ENCODE peak calls at places on chromosome 20, in seven cellular contexts. V is thoracic aorta; I is H9; B is esophagus squamous epithelium; Y is effector memory CD4-positive, alpha-beta T cell; T is tibial nerve; C is GM12878. L is an unnamed sample. For H3K4me1, the result is how much of the 10 kb centered on the place peaks cover.

GRCh38 chr20:57399587-57400261 is 8.5 kb downstream of the RBM38 start:
- DNase-seq in V (no peak), I (no peak), B (no peak), Y (peak), T (no peak), C (peak), L (no peak)

GRCh38 chr20:21395039-21395665 is 2.2 kb downstream of the NKX2-4 start:
- DNase-seq in V (no peak), I (no peak), B (no peak), Y (no peak), T (no peak), C (no peak), L (no peak)

GRCh38 chr20:39850821-39851330 is 838.2 kb downstream of the MAFB start:
- DNase-seq in V (no peak), I (no peak), B (no peak), Y (no peak), T (no peak), C (no peak), L (no peak)

GRCh38 chr20:41537865-41538264 is 80.3 kb downstream of the CHD6 start:
- DNase-seq in V (no peak), I (no peak), B (no peak), Y (no peak), T (no peak), C (no peak), L (no peak)

GRCh38 chr20:32888636-32889035 is 29.9 kb downstream of the EFCAB8 start:
- DNase-seq in V (no peak), I (no peak), B (no peak), Y (no peak), T (no peak), C (no peak), L (no peak)

GRCh38 chr20:51446656-51447055 is 95.9 kb downstream of the NFATC2 start:
- DNase-seq in V (no peak), I (no peak), B (no peak), Y (no peak), T (no peak), C (no peak), L (no peak)

GRCh38 chr20:1383621-1384404 is 9.0 kb downstream of the FKBP1A start:
- DNase-seq in V (no peak), I (no peak), B (no peak), Y (no peak), T (no peak), C (no peak), L (no peak)

GRCh38 chr20:34861386-34862084 is 11.1 kb downstream of the GGT7 start:
- DNase-seq in V (no peak), I (no peak), B (no peak), Y (no peak), T (peak), C (no peak), L (peak)

GRCh38 chr20:59620860-59621485 is 16.6 kb downstream of the PHACTR3 start:
- DNase-seq in V (no peak), I (no peak), B (no peak), Y (no peak), T (no peak), C (no peak), L (no peak)

GRCh38 chr20:20034486-20034885 is 17.3 kb downstream of the NAA20 start:
- DNase-seq in V (no peak), I (no peak), B (no peak), Y (no peak), T (no peak), C (no peak), L (no peak)

GRCh38 chr20:42401598-42401997 is 783.4 kb upstream of the CHD6 start:
- DNase-seq in V (no peak), I (no peak), B (no peak), Y (no peak), T (no peak), C (no peak), L (no peak)

GRCh38 chr20:56328861-56329260 is 29.9 kb upstream of the FAM210B start:
- DNase-seq in V (no peak), I (no peak), B (no peak), Y (no peak), T (no peak), C (no peak), L (no peak)

GRCh38 chr20:53444386-53444785 is 149.3 kb downstream of the ZNF217 start:
- DNase-seq in V (no peak), I (no peak), B (no peak), Y (no peak), T (no peak), C (no peak), L (no peak)

GRCh38 chr20:33915726-33916331 is 77.9 kb upstream of the RALY start:
- DNase-seq in V (no peak), I (peak), B (no peak), Y (peak), T (peak), C (no peak), L (peak)

GRCh38 chr20:56859751-56860366 is 230.8 kb downstream of the TFAP2C start:
- DNase-seq in V (no peak), I (peak), B (no peak), Y (no peak), T (no peak), C (no peak), L (no peak)

GRCh38 chr20:10338781-10339180 is 95.2 kb downstream of the MKKS start:
- DNase-seq in V (no peak), I (no peak), B (no peak), Y (no peak), T (no peak), C (no peak), L (no peak)

GRCh38 chr20:57394087-57395082 is 3.2 kb downstream of the RBM38 start:
- DNase-seq in V (no peak), I (no peak), B (no peak), Y (no peak), T (no peak), C (no peak), L (no peak)

GRCh38 chr20:1816384-1817381 is 78.5 kb upstream of the SIRPA start:
- DNase-seq in V (no peak), I (peak), B (no peak), Y (no peak), T (no peak), C (no peak), L (no peak)

GRCh38 chr20:58870293-58871014 is 17.9 kb downstream of the GNAS start:
- DNase-seq in V (no peak), I (peak), B (no peak), Y (peak), T (peak), C (no peak), L (no peak)

GRCh38 chr20:32964575-32964974 is 39.7 kb downstream of the SUN5 start:
- DNase-seq in V (no peak), I (no peak), B (no peak), Y (no peak), T (no peak), C (no peak), L (no peak)

GRCh38 chr20:60993647-60994046 is 258.4 kb upstream of the CDH4 start:
- DNase-seq in V (no peak), I (no peak), B (no peak), Y (no peak), T (no peak), C (no peak), L (no peak)

GRCh38 chr20:57652865-57653545 is 32.8 kb upstream of the ZBP1 start:
- DNase-seq in V (no peak), I (peak), B (no peak), Y (no peak), T (peak), C (no peak), L (no peak)

GRCh38 chr20:50368813-50369224 is 141.4 kb upstream of the PTPN1 start:
- DNase-seq in V (no peak), I (no peak), B (no peak), Y (no peak), T (no peak), C (no peak), L (no peak)

GRCh38 chr20:16423311-16424212 is 149.7 kb downstream of the KIF16B start:
- DNase-seq in V (no peak), I (no peak), B (no peak), Y (no peak), T (no peak), C (no peak), L (no peak)

GRCh38 chr20:19552144-19552895 is 205.7 kb upstream of the RIN2 start:
- DNase-seq in V (no peak), I (peak), B (no peak), Y (no peak), T (no peak), C (no peak), L (no peak)

GRCh38 chr20:33917813-33918525 is 75.7 kb upstream of the RALY start:
- DNase-seq in V (no peak), I (no peak), B (no peak), Y (no peak), T (no peak), C (peak), L (no peak)

GRCh38 chr20:50713677-50714101 is 17.7 kb upstream of the PARD6B start:
- DNase-seq in V (no peak), I (peak), B (no peak), Y (no peak), T (peak), C (no peak), L (no peak)

GRCh38 chr20:44614525-44614924 is 32.1 kb downstream of the PKIG start:
- DNase-seq in V (no peak), I (no peak), B (no peak), Y (no peak), T (no peak), C (no peak), L (no peak)

GRCh38 chr20:51529758-51530157 is 12.8 kb downstream of the NFATC2 start:
- DNase-seq in V (no peak), I (no peak), B (no peak), Y (peak), T (no peak), C (no peak), L (no peak)

GRCh38 chr20:2707353-2708072 is 14.9 kb downstream of the EBF4 start:
- DNase-seq in V (no peak), I (no peak), B (no peak), Y (no peak), T (no peak), C (no peak), L (no peak)

GRCh38 chr20:8844179-8844578 is 224.7 kb upstream of the PLCB4 start:
- DNase-seq in V (no peak), I (no peak), B (no peak), Y (no peak), T (no peak), C (no peak), L (no peak)

GRCh38 chr20:41078329-41078728 is 49.7 kb downstream of the TOP1 start:
- DNase-seq in V (no peak), I (no peak), B (no peak), Y (no peak), T (no peak), C (peak), L (peak)

GRCh38 chr20:59925894-59926293 is 7.5 kb downstream of the SYCP2 start:
- DNase-seq in V (no peak), I (no peak), B (no peak), Y (no peak), T (no peak), C (no peak), L (no peak)

GRCh38 chr20:35952480-35953410 is 1.6 kb downstream of the SCAND1 start:
- DNase-seq in V (no peak), I (no peak), B (no peak), Y (no peak), T (no peak), C (no peak), L (peak)
- H3K4me1 ChIP-seq in V (under half), I (under half), B (under half), Y (under half), T (under half), C (under half), L (under half)

DNA sequence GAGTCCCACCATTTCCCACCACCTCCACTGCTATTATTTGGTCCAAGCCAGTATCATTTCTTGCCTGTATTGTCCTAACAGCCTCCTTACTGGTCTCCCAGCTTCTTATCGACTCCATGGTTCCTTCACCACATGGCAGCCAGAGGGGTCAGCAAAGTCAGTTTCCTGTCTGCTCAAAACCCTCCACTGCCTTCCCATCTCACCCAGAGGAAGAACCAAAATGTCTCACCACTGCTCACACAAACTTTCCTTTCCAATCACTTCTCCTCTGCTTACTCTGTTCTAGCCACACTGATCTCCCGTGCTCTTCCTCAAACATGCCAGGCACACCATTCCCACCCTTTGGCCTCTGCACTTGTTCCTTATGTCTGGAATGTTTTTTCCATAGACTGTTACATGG is 39.7 kb downstream of the BCL2L1 start:
- DNase-seq in V (no peak), I (no peak), B (no peak), Y (no peak), T (no peak), C (no peak), L (no peak)
- H3K27ac ChIP-seq in V (peak), I (no peak), B (no peak), Y (no peak), T (peak), C (no peak), L (no peak)

GRCh38 chr20:37774143-37774542 is 80.3 kb downstream of the CTNNBL1 start:
- DNase-seq in V (no peak), I (no peak), B (no peak), Y (no peak), T (no peak), C (no peak), L (no peak)

GRCh38 chr20:37776049-37776448 is 82.2 kb downstream of the CTNNBL1 start:
- DNase-seq in V (no peak), I (no peak), B (no peak), Y (no peak), T (no peak), C (no peak), L (no peak)

GRCh38 chr20:37775200-37775599 is 81.4 kb downstream of the CTNNBL1 start:
- DNase-seq in V (no peak), I (no peak), B (no peak), Y (no peak), T (no peak), C (no peak), L (no peak)

GRCh38 chr20:37777556-37777955 is 83.7 kb downstream of the CTNNBL1 start:
- DNase-seq in V (no peak), I (no peak), B (no peak), Y (no peak), T (no peak), C (no peak), L (no peak)

DNA sequence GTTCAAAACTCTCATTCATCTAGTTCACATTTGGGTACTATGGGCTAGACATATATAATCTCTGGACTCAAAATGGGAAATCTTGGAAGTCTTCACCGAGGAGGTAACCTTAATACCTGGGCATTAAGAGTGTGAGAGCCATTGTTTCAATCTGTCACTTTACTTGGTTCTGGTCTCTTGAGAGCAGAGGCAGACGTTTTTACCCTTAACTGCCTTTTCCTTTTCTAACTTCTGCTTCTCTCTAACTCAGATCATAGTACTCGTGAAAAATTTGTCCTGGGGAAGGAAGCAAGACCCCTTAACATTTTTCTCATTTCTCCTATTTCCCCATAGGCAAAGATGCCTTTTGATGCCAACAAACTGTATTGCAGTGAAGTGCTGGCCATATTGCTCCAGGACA is 83.2 kb downstream of the CTNNBL1 start:
- DNase-seq in V (no peak), I (no peak), B (no peak), Y (no peak), T (no peak), C (no peak), L (no peak)
- H3K4me1 ChIP-seq in V (under half), I (under half), B (under half), Y (under half), T (under half), C (under half), L (under half)

DNA sequence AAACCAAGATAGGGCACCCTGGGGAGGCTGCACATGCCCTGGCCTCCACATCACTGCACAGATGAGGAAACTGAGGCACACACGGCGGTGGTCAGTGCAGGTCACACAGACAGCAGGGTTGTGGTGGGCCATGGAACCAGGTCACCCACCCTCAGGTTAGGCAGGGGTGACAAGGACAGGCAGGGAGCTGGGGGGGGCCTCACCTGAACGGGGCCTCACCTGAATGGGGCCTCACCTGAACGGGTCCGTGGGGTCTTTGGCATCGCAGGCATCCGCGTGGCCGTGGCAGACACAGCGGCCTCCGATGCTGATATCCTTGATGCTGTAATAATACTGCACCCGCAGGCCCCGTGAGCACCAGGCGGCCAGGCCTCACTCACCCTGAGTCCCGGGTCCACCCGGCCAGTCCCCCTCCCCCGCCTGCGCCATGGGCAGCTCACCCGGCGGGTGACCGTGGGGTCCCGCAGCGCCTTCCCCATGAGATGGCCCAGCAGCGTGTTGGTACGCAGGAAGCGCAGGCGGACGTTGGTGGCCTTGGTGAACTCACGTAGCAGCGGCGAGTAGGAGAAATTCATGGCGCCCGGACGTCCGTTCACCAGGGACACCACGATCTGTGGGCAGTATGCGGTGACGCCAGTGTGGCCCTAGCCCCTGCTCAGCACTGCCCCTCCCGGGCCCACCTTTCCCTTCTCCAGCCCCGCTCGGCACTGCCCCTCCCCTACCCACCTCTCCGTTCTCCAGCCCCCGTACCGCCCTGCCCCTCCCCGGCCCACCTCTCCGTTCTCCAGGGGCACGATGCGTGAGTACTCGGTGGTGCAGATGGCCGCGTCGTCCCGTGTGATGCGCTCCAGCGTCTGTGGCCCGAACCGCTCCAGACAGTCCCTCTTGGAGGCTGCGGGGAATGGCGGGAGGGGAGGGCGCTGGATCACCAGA is 15.4 kb downstream of the LAMA5 start:
- DNase-seq in V (no peak), I (no peak), B (no peak), Y (no peak), T (no peak), C (no peak), L (no peak)
- H3K27ac ChIP-seq in V (peak), I (no peak), B (peak), Y (no peak), T (peak), C (no peak), L (no peak)